ENCODE peak calls at places on chromosomes 6 and 20, in five cellular contexts. One of them, this sample, is unnamed. For H3K4me1, the result is how much of the 10 kb centered on the place peaks cover.

GRCh38 chr6:130033999-130034814 is 15.8 kb downstream of the L3MBTL3 start:
- DNase-seq in stomach: no peak
- DNase-seq in K562: peak
- DNase-seq in HCT116: peak
- DNase-seq in transverse colon: no peak
- DNase-seq in this sample: no peak

GRCh38 chr6:162046324-162046723 is 681.2 kb downstream of the PRKN start:
- DNase-seq in transverse colon: no peak
- DNase-seq in stomach: no peak
- DNase-seq in K562: no peak
- DNase-seq in HCT116: no peak
- DNase-seq in this sample: no peak

GRCh38 chr6:63963756-63964315 is 328.2 kb downstream of the PHF3 start:
- DNase-seq in HCT116: no peak
- DNase-seq in K562: no peak
- DNase-seq in stomach: no peak
- DNase-seq in transverse colon: no peak
- DNase-seq in this sample: no peak

GRCh38 chr20:61688411-61688810 is 377.3 kb downstream of the TAF4 start:
- DNase-seq in stomach: no peak
- DNase-seq in K562: no peak
- DNase-seq in HCT116: no peak
- DNase-seq in transverse colon: no peak
- DNase-seq in this sample: no peak

GRCh38 chr20:36569847-36570429 is 3.5 kb upstream of the TGIF2 start:
- DNase-seq in K562: peak
- DNase-seq in stomach: no peak
- DNase-seq in HCT116: no peak
- DNase-seq in transverse colon: no peak
- DNase-seq in this sample: no peak

GRCh38 chr6:72622094-72622540 is 253 bp downstream of the KCNQ5 start:
- DNase-seq in transverse colon: peak
- DNase-seq in HCT116: no peak
- DNase-seq in K562: peak
- DNase-seq in stomach: peak
- DNase-seq in this sample: no peak

GRCh38 chr6:22239261-22239660 is 57.6 kb downstream of the PRL start:
- DNase-seq in transverse colon: no peak
- DNase-seq in stomach: no peak
- DNase-seq in K562: no peak
- DNase-seq in HCT116: no peak
- DNase-seq in this sample: no peak

GRCh38 chr6:4383910-4384637 is 248.7 kb upstream of the ECI2 start:
- DNase-seq in stomach: no peak
- DNase-seq in transverse colon: no peak
- DNase-seq in K562: no peak
- DNase-seq in HCT116: no peak
- DNase-seq in this sample: no peak

GRCh38 chr6:126134491-126134890 is 148.2 kb downstream of the TRMT11 start:
- DNase-seq in stomach: no peak
- DNase-seq in K562: no peak
- DNase-seq in HCT116: no peak
- DNase-seq in transverse colon: no peak
- DNase-seq in this sample: no peak

GRCh38 chr20:4006640-4007039 is 8.7 kb downstream of the RNF24 start:
- DNase-seq in stomach: peak
- DNase-seq in HCT116: no peak
- DNase-seq in transverse colon: no peak
- DNase-seq in K562: no peak
- DNase-seq in this sample: no peak

GRCh38 chr6:50829898-50830439 is 11.3 kb downstream of the TFAP2B start:
- DNase-seq in transverse colon: no peak
- DNase-seq in HCT116: no peak
- DNase-seq in K562: no peak
- DNase-seq in stomach: no peak
- DNase-seq in this sample: no peak

GRCh38 chr20:9555781-9556180 is 41.4 kb downstream of the LAMP5 start:
- DNase-seq in K562: no peak
- DNase-seq in transverse colon: no peak
- DNase-seq in HCT116: no peak
- DNase-seq in stomach: no peak
- DNase-seq in this sample: no peak

GRCh38 chr6:4510906-4511625 is 265.1 kb upstream of the CDYL start:
- DNase-seq in K562: no peak
- DNase-seq in HCT116: no peak
- DNase-seq in transverse colon: no peak
- DNase-seq in stomach: no peak
- DNase-seq in this sample: no peak

GRCh38 chr20:19540401-19540800 is 217.7 kb upstream of the RIN2 start:
- DNase-seq in K562: no peak
- DNase-seq in transverse colon: no peak
- DNase-seq in HCT116: no peak
- DNase-seq in stomach: no peak
- DNase-seq in this sample: no peak

GRCh38 chr20:35478804-35479472 is 23.5 kb downstream of the CEP250 start:
- DNase-seq in stomach: no peak
- DNase-seq in HCT116: no peak
- DNase-seq in transverse colon: peak
- DNase-seq in K562: no peak
- DNase-seq in this sample: no peak

GRCh38 chr20:51326241-51326819 is 216.2 kb downstream of the NFATC2 start:
- DNase-seq in transverse colon: peak
- DNase-seq in HCT116: peak
- DNase-seq in K562: peak
- DNase-seq in stomach: peak
- DNase-seq in this sample: no peak

GRCh38 chr6:84511929-84512328 is 252.5 kb downstream of the TBX18 start:
- DNase-seq in stomach: no peak
- DNase-seq in HCT116: no peak
- DNase-seq in transverse colon: no peak
- DNase-seq in K562: no peak
- DNase-seq in this sample: no peak

GRCh38 chr6:39912446-39912845 is 21.8 kb downstream of the MOCS1 start:
- DNase-seq in K562: no peak
- DNase-seq in stomach: no peak
- DNase-seq in transverse colon: no peak
- DNase-seq in HCT116: no peak
- DNase-seq in this sample: no peak

GRCh38 chr20:36591281-36591680 is 14.3 kb upstream of the RAB5IF start:
- DNase-seq in stomach: no peak
- DNase-seq in K562: no peak
- DNase-seq in transverse colon: no peak
- DNase-seq in HCT116: no peak
- DNase-seq in this sample: no peak

GRCh38 chr20:19737025-19737424 is 21.0 kb upstream of the RIN2 start:
- DNase-seq in stomach: no peak
- DNase-seq in K562: no peak
- DNase-seq in HCT116: no peak
- DNase-seq in transverse colon: peak
- DNase-seq in this sample: peak

GRCh38 chr6:90168693-90169131 is 127.9 kb downstream of the BACH2 start:
- DNase-seq in HCT116: no peak
- DNase-seq in stomach: no peak
- DNase-seq in transverse colon: no peak
- DNase-seq in K562: no peak
- DNase-seq in this sample: no peak

GRCh38 chr6:168506460-168506859 is 65.5 kb downstream of the SMOC2 start:
- DNase-seq in transverse colon: no peak
- DNase-seq in HCT116: no peak
- DNase-seq in K562: no peak
- DNase-seq in stomach: no peak
- DNase-seq in this sample: no peak

GRCh38 chr20:20890751-20891150 is 178.3 kb upstream of the RALGAPA2 start:
- DNase-seq in transverse colon: no peak
- DNase-seq in HCT116: no peak
- DNase-seq in K562: no peak
- DNase-seq in stomach: no peak
- DNase-seq in this sample: no peak

GRCh38 chr20:4795394-4795793 is 73.7 kb downstream of the PRND start:
- DNase-seq in HCT116: peak
- DNase-seq in stomach: no peak
- DNase-seq in transverse colon: no peak
- DNase-seq in K562: peak
- DNase-seq in this sample: no peak

GRCh38 chr6:77177470-77177869 is 285.8 kb downstream of the HTR1B start:
- DNase-seq in stomach: no peak
- DNase-seq in transverse colon: no peak
- DNase-seq in K562: no peak
- DNase-seq in HCT116: no peak
- DNase-seq in this sample: no peak

GRCh38 chr6:43509984-43510826 is at the start of gene LRRC73:
- DNase-seq in HCT116: peak
- DNase-seq in K562: peak
- DNase-seq in transverse colon: peak
- DNase-seq in stomach: peak
- DNase-seq in this sample: no peak

DNA sequence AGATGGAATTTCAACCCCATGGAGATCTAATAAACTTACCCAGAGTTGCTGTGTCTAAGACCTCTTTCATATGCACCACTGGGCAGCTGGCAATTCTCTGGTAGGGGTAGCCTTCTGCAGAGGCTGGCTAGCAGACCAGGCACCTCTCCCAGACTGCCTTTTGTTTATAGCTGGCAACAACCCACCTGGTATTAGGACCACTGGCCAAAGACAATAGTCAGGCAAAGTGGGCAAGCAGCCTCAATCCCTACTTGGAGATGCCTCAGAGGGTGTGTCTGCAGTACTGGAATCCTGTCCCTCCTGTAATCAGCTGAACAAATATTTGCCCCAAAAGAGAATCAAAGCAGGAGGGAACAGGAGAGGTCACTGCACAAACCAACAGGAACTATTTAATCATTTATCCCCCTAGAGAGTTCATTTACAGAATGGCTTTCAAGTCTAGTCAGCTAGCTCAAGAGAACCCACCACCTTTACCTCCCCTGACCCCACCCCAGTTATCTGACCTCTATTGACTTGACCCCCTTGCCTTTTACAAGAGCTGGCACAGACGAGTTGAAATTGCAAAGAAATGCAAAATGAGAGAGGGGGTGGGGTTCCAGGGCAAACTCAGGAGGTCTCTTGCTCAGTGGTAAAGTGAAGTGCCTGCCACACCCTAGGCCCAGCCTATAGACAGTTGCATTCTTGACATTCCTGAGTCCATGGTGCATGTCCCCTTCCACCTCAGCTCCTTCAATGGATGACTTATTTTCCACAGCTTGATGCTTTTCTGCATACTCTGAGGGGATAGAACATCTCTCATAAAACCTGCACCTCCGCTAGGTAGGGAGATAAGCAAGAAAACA is 2.8 kb downstream of the BCL2L1 start:
- DNase-seq in transverse colon: peak
- DNase-seq in HCT116: no peak
- DNase-seq in K562: peak
- DNase-seq in stomach: peak
- DNase-seq in this sample: peak
- H3K4me1 ChIP-seq in transverse colon: half or more
- H3K4me1 ChIP-seq in HCT116: half or more
- H3K4me1 ChIP-seq in K562: under half
- H3K4me1 ChIP-seq in stomach: half or more
- H3K4me1 ChIP-seq in this sample: half or more

GRCh38 chr6:10522929-10523573 is 1.9 kb downstream of the GCNT2 start:
- DNase-seq in K562: no peak
- DNase-seq in HCT116: no peak
- DNase-seq in stomach: peak
- DNase-seq in transverse colon: no peak
- DNase-seq in this sample: no peak

GRCh38 chr6:10518461-10519216 is 2.5 kb upstream of the GCNT2 start:
- DNase-seq in K562: peak
- DNase-seq in stomach: no peak
- DNase-seq in transverse colon: peak
- DNase-seq in HCT116: no peak
- DNase-seq in this sample: no peak

GRCh38 chr6:10516953-10517352 is 4.2 kb upstream of the GCNT2 start:
- DNase-seq in stomach: no peak
- DNase-seq in K562: no peak
- DNase-seq in HCT116: no peak
- DNase-seq in transverse colon: no peak
- DNase-seq in this sample: no peak

GRCh38 chr6:10520468-10520867 is 683 bp upstream of the GCNT2 start:
- DNase-seq in K562: no peak
- DNase-seq in HCT116: no peak
- DNase-seq in transverse colon: no peak
- DNase-seq in stomach: no peak
- DNase-seq in this sample: no peak

DNA sequence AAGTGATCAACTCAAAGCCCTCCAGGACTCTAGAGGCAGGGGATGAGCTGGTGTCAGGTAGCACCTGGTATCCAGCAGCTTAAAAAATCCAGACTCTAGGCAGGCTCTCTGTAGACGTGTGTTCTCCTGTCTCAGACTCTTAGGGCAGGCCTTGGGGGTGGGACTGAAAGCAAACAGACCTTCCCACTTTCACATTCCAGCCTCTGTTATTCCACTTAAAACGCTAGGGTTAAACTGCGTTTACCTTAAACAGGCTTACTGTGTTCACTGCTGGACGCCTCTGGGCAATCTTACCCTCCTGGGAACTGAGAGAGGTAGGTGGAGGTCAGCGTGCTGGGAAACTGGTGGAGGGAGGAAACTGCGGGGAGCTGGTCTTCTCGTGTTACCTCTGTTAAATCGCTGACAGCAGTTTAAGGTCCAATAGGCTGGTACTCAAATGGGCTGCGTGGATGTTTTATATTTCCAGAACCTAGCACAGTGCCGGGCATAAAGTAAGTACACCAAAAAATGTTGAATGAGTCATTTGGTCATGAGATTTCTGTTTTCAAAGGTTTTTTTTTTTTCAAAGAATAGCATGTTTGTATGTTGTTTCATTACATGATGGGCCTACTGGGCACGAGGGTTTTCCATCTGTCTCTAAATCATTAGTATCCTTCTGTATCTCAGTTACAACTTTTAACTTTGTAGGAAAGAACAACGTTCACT is at the start of gene GCNT2:
- DNase-seq in K562: peak
- DNase-seq in transverse colon: peak
- DNase-seq in stomach: peak
- DNase-seq in HCT116: no peak
- DNase-seq in this sample: no peak
- TF ChIP-seq POLR2A in K562: no peak
- TF ChIP-seq POLR2A in transverse colon: no peak
- TF ChIP-seq POLR2A in stomach: peak
- TF ChIP-seq POLR2A in HCT116: no peak
- TF ChIP-seq POLR2A in this sample: no peak

DNA sequence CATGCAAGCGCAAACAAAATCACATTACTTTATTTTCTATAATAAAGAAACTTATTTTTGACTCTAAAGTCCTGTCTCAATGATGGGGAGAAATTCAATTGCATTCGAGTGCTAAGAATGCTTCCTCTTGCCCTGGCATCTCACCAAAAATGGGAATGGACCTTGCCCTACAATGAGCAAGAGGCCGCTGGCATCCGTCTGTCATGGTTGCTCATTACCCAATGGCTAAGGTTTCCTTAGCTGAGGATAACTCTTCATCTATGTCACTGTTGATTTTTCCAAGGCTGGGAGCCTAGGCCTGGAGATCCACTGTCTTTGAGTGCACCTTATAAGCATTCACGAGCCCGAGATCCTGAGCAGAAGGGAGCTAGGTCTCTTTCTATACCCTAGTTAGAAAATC is 471.3 kb upstream of the NRSN1 start:
- DNase-seq in K562: no peak
- DNase-seq in HCT116: no peak
- DNase-seq in stomach: no peak
- DNase-seq in transverse colon: peak
- DNase-seq in this sample: no peak
- TF ChIP-seq POLR2AphosphoS5 in K562: no peak
- TF ChIP-seq POLR2AphosphoS5 in HCT116: no peak
- TF ChIP-seq POLR2AphosphoS5 in stomach: no peak
- TF ChIP-seq POLR2AphosphoS5 in transverse colon: no peak
- TF ChIP-seq POLR2AphosphoS5 in this sample: no peak

GRCh38 chr20:44955270-44955669 is 4.9 kb downstream of the TOMM34 start:
- DNase-seq in K562: no peak
- DNase-seq in HCT116: no peak
- DNase-seq in stomach: no peak
- DNase-seq in transverse colon: no peak
- DNase-seq in this sample: no peak
- H3K4me1 ChIP-seq in K562: under half
- H3K4me1 ChIP-seq in HCT116: under half
- H3K4me1 ChIP-seq in stomach: under half
- H3K4me1 ChIP-seq in transverse colon: under half
- H3K4me1 ChIP-seq in this sample: under half

This sample was measured in vagina.